ENCODE peak calls at places on chromosomes 4 and X, in eight cellular contexts. U is esophagus muscularis mucosa, D is K562, L is sigmoid colon, C is tibial nerve, S is H1, E is SK-N-SH, M is stomach. R is an unnamed sample.

GRCh38 chr4:165505991-165506779 is 127.4 kb downstream of the CPE start:
- DNase-seq in U (no peak), D (no peak), L (no peak), C (no peak), S (no peak), E (no peak), M (no peak), R (no peak)

GRCh38 chr4:40149960-40150385 is 46.9 kb upstream of the RHOH start:
- DNase-seq in U (no peak), D (peak; percentile 70), L (no peak), C (peak; percentile 39), S (peak; percentile 69), E (peak; percentile 65), M (peak; percentile 76), R (peak; percentile 24)

GRCh38 chr4:40238008-40238699 is 41.3 kb downstream of the RHOH start:
- DNase-seq in U (no peak), D (peak; percentile 63), L (no peak), C (no peak), S (no peak), E (no peak), M (no peak), R (no peak)

GRCh38 chrX:151821226-151821625 is 86.7 kb downstream of the CNGA2 start:
- DNase-seq in U (no peak), D (no peak), L (no peak), C (no peak), S (no peak), E (no peak), M (no peak), R (no peak)

GRCh38 chrX:114344756-114345155 is 239.1 kb upstream of the HTR2C start:
- DNase-seq in U (no peak), D (peak; percentile 25), L (no peak), C (no peak), S (no peak), E (peak; percentile 31), M (no peak), R (no peak)

GRCh38 chrX:153460826-153461225 is 9.6 kb downstream of the HAUS7 start:
- DNase-seq in U (no peak), D (peak; percentile 53), L (no peak), C (no peak), S (no peak), E (peak; percentile 83), M (peak; percentile 50), R (peak; percentile 65)

GRCh38 chr4:153538408-153539057 is 72.4 kb downstream of the TMEM131L start:
- DNase-seq in U (peak; percentile 77), D (no peak), L (peak; percentile 69), C (no peak), S (no peak), E (peak; percentile 61), M (no peak), R (peak; percentile 50)

GRCh38 chrX:31136144-31136572 is 64.3 kb upstream of the FTHL17 start:
- DNase-seq in U (no peak), D (no peak), L (no peak), C (no peak), S (no peak), E (no peak), M (no peak), R (no peak)

GRCh38 chr4:61837395-61837794 is 637.3 kb downstream of the ADGRL3 start:
- DNase-seq in U (no peak), D (no peak), L (no peak), C (no peak), S (no peak), E (no peak), M (no peak), R (no peak)

GRCh38 chr4:600850-601515 is 24.4 kb upstream of the PDE6B start:
- DNase-seq in U (no peak), D (peak; percentile 33), L (no peak), C (no peak), S (no peak), E (no peak), M (no peak), R (no peak)

GRCh38 chr4:84750260-84750955 is 167.5 kb downstream of the CDS1 start:
- DNase-seq in U (no peak), D (peak; percentile 35), L (no peak), C (no peak), S (no peak), E (peak; percentile 53), M (no peak), R (no peak)

GRCh38 chr4:185841451-185841850 is 29.5 kb upstream of the SORBS2 start:
- DNase-seq in U (no peak), D (no peak), L (no peak), C (no peak), S (no peak), E (no peak), M (no peak), R (no peak)

GRCh38 chr4:151743128-151743854 is 17.5 kb downstream of the GATB start:
- DNase-seq in U (no peak), D (no peak), L (no peak), C (no peak), S (no peak), E (no peak), M (no peak), R (no peak)

GRCh38 chr4:55446578-55446922 is 50.8 kb downstream of the TMEM165 start:
- DNase-seq in U (no peak), D (no peak), L (no peak), C (no peak), S (no peak), E (no peak), M (no peak), R (no peak)

GRCh38 chr4:77104405-77105292 is 28.9 kb upstream of the CCNI start:
- DNase-seq in U (peak; percentile 93), D (no peak), L (peak; percentile 89), C (peak; percentile 51), S (no peak), E (no peak), M (peak; percentile 74), R (peak; percentile 66)

GRCh38 chrX:105323951-105324350 is 103.5 kb upstream of the TEX13A start:
- DNase-seq in U (no peak), D (no peak), L (no peak), C (no peak), S (no peak), E (no peak), M (no peak), R (no peak)

GRCh38 chrX:44042124-44042523 is 68.9 kb upstream of the NDP start:
- DNase-seq in U (no peak), D (no peak), L (no peak), C (no peak), S (no peak), E (no peak), M (no peak), R (no peak)

GRCh38 chr4:12588572-12588971 is 895.6 kb downstream of the RAB28 start:
- DNase-seq in U (no peak), D (no peak), L (no peak), C (no peak), S (no peak), E (no peak), M (no peak), R (no peak)

GRCh38 chrX:106168107-106168506 is at the start of gene PWWP3B:
- DNase-seq in U (no peak), D (no peak), L (no peak), C (peak; percentile 21), S (no peak), E (no peak), M (peak; percentile 65), R (peak; percentile 84)

GRCh38 chrX:153814591-153815315 is 15.6 kb downstream of the PDZD4 start:
- DNase-seq in U (no peak), D (no peak), L (no peak), C (no peak), S (no peak), E (no peak), M (no peak), R (no peak)

GRCh38 chr4:48431401-48431800 is 51.7 kb upstream of the SLC10A4 start:
- DNase-seq in U (no peak), D (no peak), L (no peak), C (no peak), S (no peak), E (no peak), M (no peak), R (no peak)

GRCh38 chr4:3724319-3725231 is 41.6 kb upstream of the ADRA2C start:
- DNase-seq in U (no peak), D (no peak), L (no peak), C (no peak), S (peak; percentile 71), E (no peak), M (no peak), R (no peak)
- H3K4me1 ChIP-seq in U (no peaks in the 10 kb centered on the region), D (peaks cover 12% of the 10 kb centered on the region), L (no peaks in the 10 kb centered on the region), C (no peaks in the 10 kb centered on the region), S (peaks cover 38% of the 10 kb centered on the region), E (peaks cover 10% of the 10 kb centered on the region), M (no peaks in the 10 kb centered on the region), R (no peaks in the 10 kb centered on the region)

GRCh38 chrX:16223385-16223784 is 56.1 kb downstream of the MAGEB17 start:
- DNase-seq in U (no peak), D (no peak), L (no peak), C (no peak), S (no peak), E (no peak), M (no peak), R (no peak)
- TF ChIP-seq EP300 in U (no peak), D (no peak), L (no peak), C (no peak), S (no peak), E (no peak), M (no peak), R (no peak)

GRCh38 chr4:3193531-3194203 is 55.3 kb upstream of the MSANTD1 start:
- DNase-seq in U (no peak), D (no peak), L (no peak), C (no peak), S (no peak), E (peak; percentile 53), M (no peak), R (no peak)

GRCh38 chr4:3198906-3199305 is 50.1 kb upstream of the MSANTD1 start:
- DNase-seq in U (no peak), D (no peak), L (no peak), C (no peak), S (no peak), E (no peak), M (no peak), R (no peak)

GRCh38 chr4:3197366-3198105 is 51.4 kb upstream of the MSANTD1 start:
- DNase-seq in U (no peak), D (no peak), L (no peak), C (no peak), S (no peak), E (no peak), M (no peak), R (no peak)

GRCh38 chr4:3199661-3200422 is 49.1 kb upstream of the MSANTD1 start:
- DNase-seq in U (no peak), D (no peak), L (no peak), C (no peak), S (no peak), E (no peak), M (no peak), R (no peak)

GRCh38 chr4:3196670-3197359 is 52.1 kb upstream of the MSANTD1 start:
- DNase-seq in U (no peak), D (no peak), L (no peak), C (no peak), S (no peak), E (no peak), M (no peak), R (no peak)
- H3K4me1 ChIP-seq in U (no peaks in the 10 kb centered on the region), D (no peaks in the 10 kb centered on the region), L (no peaks in the 10 kb centered on the region), C (peaks cover 1% of the 10 kb centered on the region), S (no peaks in the 10 kb centered on the region), E (peaks cover 44% of the 10 kb centered on the region), M (no peaks in the 10 kb centered on the region), R (peaks cover 3% of the 10 kb centered on the region)

DNA sequence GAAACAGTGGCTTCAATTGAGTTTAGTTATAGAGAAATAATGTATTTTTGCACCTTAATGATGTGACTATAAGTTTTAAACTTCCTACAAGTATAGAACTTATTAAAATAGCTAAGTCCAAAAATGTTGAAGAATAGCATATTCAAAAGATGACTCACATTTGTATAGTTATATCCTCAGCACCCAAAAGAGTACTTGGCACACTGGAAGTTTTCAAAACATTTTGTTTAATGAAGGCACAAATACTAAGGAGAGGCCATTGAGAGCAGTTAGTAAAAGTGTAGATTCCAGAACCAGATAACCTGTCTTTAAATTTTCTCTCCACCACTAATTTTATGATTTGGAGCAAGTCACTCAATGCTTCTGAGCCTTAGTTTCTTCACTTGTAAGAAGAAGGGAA is 226.9 kb upstream of the MID1 start:
- DNase-seq in U (no peak), D (no peak), L (no peak), C (no peak), S (no peak), E (no peak), M (no peak), R (no peak)
- TF ChIP-seq EP300 in U (no peak), D (no peak), L (no peak), C (no peak), S (no peak), E (no peak), M (no peak), R (no peak)

R was measured in ovary.